ENCODE peak calls at places on chromosome 16, in eight cellular contexts. S, M, P, L, K, E, G and F are unnamed samples.

GRCh38 chr16:75377971-75378386 is 55.3 kb downstream of the CFDP1 start:
- DNase-seq in S (no peak), K (no peak), E (no peak), L (no peak), G (no peak), M (peak), P (no peak), F (peak)

GRCh38 chr16:17273142-17273561 is 197.6 kb downstream of the XYLT1 start:
- DNase-seq in P (peak), K (no peak), E (peak), L (no peak), S (no peak), G (no peak), M (no peak), F (peak)

GRCh38 chr16:80804451-80805383 is at the start of gene CDYL2:
- DNase-seq in M (no peak), S (peak), G (peak), P (no peak), L (no peak), K (no peak), E (peak), F (no peak)

GRCh38 chr16:59697746-59698145 is 963.6 kb upstream of the GOT2 start:
- DNase-seq in E (no peak), G (no peak), P (no peak), M (no peak), L (no peak), S (no peak), K (no peak), F (no peak)

GRCh38 chr16:3023415-3023668 is 400 bp downstream of the HCFC1R1 start:
- DNase-seq in K (no peak), S (no peak), L (peak), E (no peak), P (peak), M (peak), G (peak), F (peak)

GRCh38 chr16:10098991-10099390 is 83.2 kb downstream of the GRIN2A start:
- DNase-seq in S (no peak), L (no peak), M (no peak), E (no peak), G (no peak), K (no peak), P (no peak), F (no peak)

GRCh38 chr16:3065742-3066439 is 451 bp downstream of the IL32 start:
- DNase-seq in G (no peak), S (no peak), K (no peak), E (no peak), P (no peak), L (peak), M (no peak), F (no peak)

GRCh38 chr16:77548766-77549165 is 113.9 kb upstream of the ADAMTS18 start:
- DNase-seq in L (no peak), K (no peak), M (no peak), S (no peak), G (no peak), E (no peak), P (no peak), F (no peak)

GRCh38 chr16:49620868-49621239 is 235.1 kb downstream of the ZNF423 start:
- DNase-seq in G (no peak), L (no peak), K (no peak), P (no peak), E (no peak), S (no peak), M (no peak), F (no peak)

GRCh38 chr16:48444574-48444973 is 59.4 kb upstream of the SIAH1 start:
- DNase-seq in M (peak), S (no peak), P (peak), E (no peak), L (no peak), K (no peak), G (peak), F (peak)

GRCh38 chr16:85898521-85899442 is at the start of gene IRF8:
- DNase-seq in K (peak), E (peak), L (peak), M (no peak), P (no peak), S (peak), G (peak), F (no peak)

GRCh38 chr16:14510939-14511797 is 118.9 kb downstream of the PARN start:
- DNase-seq in G (no peak), S (no peak), E (no peak), L (no peak), P (no peak), M (no peak), K (no peak), F (peak)

GRCh38 chr16:59748531-59748930 is 1014.4 kb upstream of the GOT2 start:
- DNase-seq in M (no peak), S (no peak), L (no peak), G (no peak), P (no peak), K (no peak), E (no peak), F (no peak)

GRCh38 chr16:12459401-12459791 is 344.3 kb downstream of the CPPED1 start:
- DNase-seq in G (peak), S (no peak), L (no peak), E (no peak), K (no peak), P (no peak), M (no peak), F (no peak)

GRCh38 chr16:27179500-27180072 is 23.7 kb upstream of the KDM8 start:
- DNase-seq in K (peak), M (peak), E (peak), P (peak), G (peak), S (peak), L (peak), F (peak)

GRCh38 chr16:71479420-71479819 is 9.7 kb downstream of the ZNF19 start:
- DNase-seq in E (no peak), K (peak), P (no peak), M (no peak), L (no peak), G (no peak), S (no peak), F (peak)

GRCh38 chr16:64092284-64092683 is 1029.6 kb downstream of the CDH11 start:
- DNase-seq in M (no peak), L (no peak), P (no peak), K (no peak), G (no peak), E (no peak), S (no peak), F (peak)

GRCh38 chr16:7086842-7087616 is 245.6 kb upstream of the RBFOX1 start:
- DNase-seq in L (no peak), K (peak), M (no peak), P (no peak), S (no peak), G (peak), E (no peak), F (no peak)

GRCh38 chr16:79211581-79211980 is 389.0 kb downstream of the MAF start:
- DNase-seq in P (no peak), E (no peak), K (no peak), G (no peak), M (no peak), L (no peak), S (no peak), F (no peak)

GRCh38 chr16:70428178-70428998 is 10.5 kb downstream of the ST3GAL2 start:
- DNase-seq in E (peak), P (peak), K (peak), L (no peak), M (peak), G (peak), S (no peak), F (peak)

GRCh38 chr16:47073223-47074155 is 70.3 kb downstream of the NETO2 start:
- DNase-seq in K (no peak), E (no peak), L (no peak), G (no peak), S (no peak), P (no peak), M (no peak), F (no peak)

GRCh38 chr16:73713817-73714495 is 582.7 kb upstream of the PSMD7 start:
- DNase-seq in E (no peak), M (no peak), L (no peak), P (peak), G (no peak), S (no peak), K (peak), F (no peak)

GRCh38 chr16:81163671-81164070 is 67.5 kb upstream of the GCSH start:
- DNase-seq in M (peak), L (no peak), P (no peak), E (no peak), K (no peak), G (no peak), S (no peak), F (no peak)

GRCh38 chr16:72271841-72272240 is 99.9 kb upstream of the PMFBP1 start:
- DNase-seq in S (no peak), L (no peak), K (no peak), G (no peak), P (no peak), M (no peak), E (no peak), F (no peak)

GRCh38 chr16:70253291-70254094 is 1.8 kb upstream of the EXOSC6 start:
- DNase-seq in M (no peak), P (peak), S (peak), E (peak), K (peak), G (no peak), L (no peak), F (no peak)

GRCh38 chr16:31440511-31441184 is 1.9 kb downstream of the ZNF843 start:
- DNase-seq in E (no peak), G (no peak), L (no peak), P (no peak), S (no peak), M (no peak), K (no peak), F (no peak)

GRCh38 chr16:82004651-82005490 is 6.4 kb downstream of the SDR42E1 start:
- DNase-seq in S (no peak), K (peak), M (no peak), L (no peak), P (no peak), G (no peak), E (no peak), F (no peak)

GRCh38 chr16:76910931-76911330 is 280.1 kb upstream of the MON1B start:
- DNase-seq in S (no peak), K (no peak), E (no peak), G (no peak), P (no peak), L (no peak), M (no peak), F (peak)

GRCh38 chr16:82456683-82457082 is 170.1 kb upstream of the CDH13 start:
- DNase-seq in L (no peak), K (peak), P (peak), S (no peak), M (peak), E (peak), G (peak), F (peak)

GRCh38 chr16:66512589-66513404 is 37.1 kb downstream of the TK2 start:
- DNase-seq in M (peak), P (no peak), G (no peak), L (no peak), E (no peak), S (no peak), K (no peak), F (peak)

GRCh38 chr16:86824751-86825310 is 246.5 kb downstream of the FOXL1 start:
- DNase-seq in K (no peak), E (no peak), P (no peak), G (no peak), L (no peak), M (no peak), S (no peak), F (no peak)

GRCh38 chr16:23252310-23252709 is 49.8 kb upstream of the SCNN1B start:
- DNase-seq in L (no peak), P (no peak), S (no peak), M (no peak), K (no peak), E (no peak), G (no peak), F (no peak)

GRCh38 chr16:396199-396598 is 800 bp upstream of the NME4 start:
- DNase-seq in S (no peak), E (no peak), L (no peak), K (no peak), G (no peak), M (no peak), P (no peak), F (no peak)

GRCh38 chr16:28554634-28555423 is 1.1 kb downstream of the SGF29 start:
- DNase-seq in E (no peak), G (no peak), S (no peak), P (no peak), K (no peak), M (no peak), L (no peak), F (no peak)
- H3K27ac ChIP-seq in E (no peak), G (peak), S (peak), P (no peak), K (no peak), M (no peak), L (peak), F (no peak)

DNA sequence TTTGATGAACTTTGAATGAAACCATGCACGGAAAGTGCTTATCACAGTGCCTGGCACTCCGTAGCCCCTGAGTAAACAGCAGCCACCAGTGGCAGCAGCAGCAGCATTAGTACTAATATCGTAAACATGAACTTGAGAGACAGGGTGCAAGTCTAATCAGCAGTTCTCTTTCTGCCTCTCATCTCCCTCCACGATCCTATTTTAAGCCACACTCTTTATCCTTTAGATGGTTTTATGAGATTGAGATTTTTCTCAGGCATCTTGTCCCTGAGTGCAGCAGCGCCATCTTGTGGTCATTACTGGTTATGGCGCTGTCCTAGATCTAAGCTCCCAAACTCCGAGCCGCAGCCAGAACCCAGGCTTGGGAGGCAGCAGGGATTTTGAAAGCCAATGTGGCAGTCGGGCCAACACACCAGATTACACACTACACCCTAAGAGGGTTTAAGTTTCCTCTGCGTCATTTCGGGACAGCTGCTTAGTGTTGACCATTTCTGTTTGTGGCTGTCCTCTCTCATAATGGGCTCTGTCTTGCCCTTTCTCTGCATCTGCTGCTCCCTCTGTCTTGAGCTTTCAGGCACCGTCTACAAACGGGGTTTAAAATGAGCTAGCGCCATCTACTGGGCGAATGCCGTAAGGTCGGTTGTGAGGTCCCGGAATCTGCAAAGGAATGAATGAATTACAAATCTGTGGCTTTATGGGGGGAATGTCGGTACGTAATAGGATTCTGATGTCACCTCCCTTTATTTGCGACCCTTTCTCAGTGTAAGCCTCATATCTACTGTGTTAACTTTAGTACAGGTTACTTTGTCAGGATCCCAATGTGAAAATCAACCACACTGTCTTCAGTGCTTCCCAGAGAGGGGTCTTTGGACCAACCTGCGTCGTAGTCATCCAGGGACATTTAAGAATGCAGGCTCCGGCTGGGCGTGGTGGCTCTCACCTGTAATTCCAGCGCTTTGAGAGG is 64.5 kb downstream of the CYLD start:
- DNase-seq in G (peak), L (peak), E (peak), M (peak), P (peak), K (peak), S (peak), F (peak)
- H3K27ac ChIP-seq in G (no peak), L (no peak), E (no peak), M (no peak), P (no peak), K (no peak), S (no peak), F (no peak)

DNA sequence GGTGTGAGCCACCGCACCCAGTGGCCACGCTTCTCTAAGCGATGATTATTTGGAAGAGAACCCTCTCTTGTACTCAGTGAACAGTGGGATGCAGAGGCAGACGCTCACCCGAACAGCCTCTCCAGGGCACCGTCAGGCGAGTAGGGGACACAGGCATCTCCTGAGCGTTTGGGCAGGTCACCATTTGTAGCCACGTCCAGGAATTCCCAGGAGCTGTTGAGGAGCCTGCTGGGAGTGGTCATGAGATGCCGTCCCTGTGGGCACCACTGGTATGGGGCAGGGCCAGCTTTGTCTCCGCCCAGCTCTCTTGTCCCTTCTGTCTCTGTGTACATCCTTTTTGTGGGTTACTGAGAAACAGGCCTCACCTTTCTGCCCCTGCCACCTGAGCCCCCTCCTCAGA is 81.3 kb upstream of the ZNF469 start:
- DNase-seq in P (no peak), G (peak), M (no peak), E (no peak), K (no peak), L (no peak), S (no peak), F (no peak)
- H3K27ac ChIP-seq in P (no peak), G (no peak), M (no peak), E (no peak), K (no peak), L (no peak), S (no peak), F (no peak)

GRCh38 chr16:53212899-53213235 is 158.1 kb downstream of the CHD9 start:
- DNase-seq in L (no peak), M (no peak), K (no peak), G (no peak), S (no peak), E (no peak), P (no peak), F (no peak)
- H3K27ac ChIP-seq in L (no peak), M (no peak), K (no peak), G (peak), S (no peak), E (no peak), P (no peak), F (no peak)

GRCh38 chr16:1923299-1924034 is 5.3 kb upstream of the HS3ST6 start:
- DNase-seq in S (no peak), K (peak), L (no peak), M (peak), E (no peak), P (peak), G (no peak), F (no peak)
- H3K27ac ChIP-seq in S (no peak), K (no peak), L (no peak), M (no peak), E (no peak), P (peak), G (no peak), F (no peak)

GRCh38 chr16:57412584-57412983 is 8.0 kb downstream of the CCL17 start:
- DNase-seq in E (no peak), L (no peak), K (no peak), P (no peak), G (no peak), S (no peak), M (no peak), F (no peak)

GRCh38 chr16:57411362-57411976 is 6.9 kb downstream of the CCL17 start:
- DNase-seq in M (no peak), P (no peak), E (no peak), K (no peak), S (no peak), G (no peak), L (no peak), F (no peak)

GRCh38 chr16:57409065-57409464 is 4.5 kb downstream of the CCL17 start:
- DNase-seq in P (no peak), G (no peak), M (no peak), E (no peak), S (no peak), L (no peak), K (no peak), F (no peak)

GRCh38 chr16:57407521-57408353 is 3.2 kb downstream of the CCL17 start:
- DNase-seq in L (no peak), M (no peak), E (no peak), P (no peak), G (no peak), K (no peak), S (no peak), F (no peak)

DNA sequence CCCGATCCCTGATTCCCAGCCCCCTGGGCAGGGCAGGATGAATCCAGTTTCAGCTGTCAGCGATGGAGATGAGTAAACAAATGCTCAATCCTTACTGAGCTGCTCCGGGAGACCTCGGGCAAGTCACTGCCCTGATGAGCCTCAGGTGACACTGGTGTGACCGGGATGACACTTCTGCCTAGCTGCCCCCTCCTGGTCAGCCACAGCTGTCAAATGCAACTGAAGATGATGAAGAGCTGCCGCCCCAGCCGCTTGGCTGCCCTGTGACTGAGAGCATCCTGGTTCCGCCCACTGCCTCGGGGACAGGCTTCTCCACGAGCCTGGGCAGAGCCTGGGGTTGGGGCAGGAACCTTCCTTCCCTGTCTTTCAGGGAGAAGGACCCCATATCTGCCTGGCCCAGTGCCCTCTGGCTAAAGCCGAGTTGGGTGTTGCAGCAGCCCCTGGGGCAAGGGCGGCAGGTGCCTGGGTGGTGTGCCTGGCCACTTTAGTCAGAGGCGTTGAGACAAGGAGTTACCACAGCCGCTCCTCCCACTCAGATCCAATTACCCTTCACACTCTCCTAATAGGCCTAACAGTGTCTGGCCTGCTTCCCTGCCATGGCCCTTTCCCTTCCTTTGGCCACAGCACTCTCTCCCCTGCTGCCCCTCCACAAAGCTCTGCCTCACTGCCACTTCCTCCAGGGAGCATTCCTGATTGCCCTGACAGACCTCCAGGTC is 5.5 kb downstream of the CCL17 start:
- DNase-seq in S (no peak), P (no peak), M (peak), G (no peak), L (no peak), E (no peak), K (no peak), F (peak)
- H3K27ac ChIP-seq in S (no peak), P (no peak), M (no peak), G (peak), L (no peak), E (no peak), K (no peak), F (no peak)

GRCh38 chr16:24954137-24954536 is 61.0 kb downstream of the ARHGAP17 start:
- DNase-seq in K (no peak), G (no peak), E (no peak), M (no peak), L (no peak), P (no peak), S (no peak), F (no peak)
- H3K27ac ChIP-seq in K (no peak), G (no peak), E (no peak), M (no peak), L (no peak), P (no peak), S (no peak), F (no peak)

GRCh38 chr16:84555418-84556196 is 51.1 kb upstream of the MEAK7 start:
- DNase-seq in S (no peak), K (no peak), G (no peak), M (peak), P (no peak), E (no peak), L (no peak), F (no peak)
- H3K27ac ChIP-seq in S (no peak), K (no peak), G (no peak), M (no peak), P (no peak), E (no peak), L (no peak), F (no peak)

GRCh38 chr16:4519274-4520058 is 19.1 kb downstream of the CDIP1 start:
- DNase-seq in M (no peak), S (no peak), K (peak), P (no peak), L (no peak), E (no peak), G (no peak), F (no peak)
- H3K27ac ChIP-seq in M (no peak), S (no peak), K (peak), P (no peak), L (no peak), E (no peak), G (no peak), F (no peak)

DNA sequence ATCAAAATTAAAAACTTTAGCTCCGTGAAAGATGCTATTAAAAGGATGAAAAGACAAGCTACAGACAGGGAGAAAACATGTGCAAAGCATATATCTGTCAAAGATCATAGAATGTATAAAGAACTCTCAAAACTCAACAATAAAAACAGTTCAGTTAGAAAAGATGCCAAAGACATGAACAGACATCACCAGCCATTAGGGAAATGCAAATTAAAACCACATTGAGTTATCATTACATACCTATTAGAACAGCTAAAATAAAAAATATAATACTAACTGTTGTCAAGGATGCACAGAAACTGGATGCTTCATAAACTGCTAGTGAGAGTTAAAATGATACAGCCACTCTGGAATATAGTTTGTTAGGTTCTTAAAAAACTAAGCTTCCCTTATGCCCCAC is 58.8 kb downstream of the NFATC3 start:
- DNase-seq in K (no peak), G (no peak), M (no peak), S (no peak), E (no peak), L (no peak), P (no peak), F (no peak)
- H3K27ac ChIP-seq in K (no peak), G (no peak), M (no peak), S (peak), E (no peak), L (no peak), P (no peak), F (no peak)